ENCODE peak calls at places on chromosome 5, in eight cellular contexts. One of them, this sample, is unnamed.

GRCh38 chr5:120464627-120465280 is 654 bp downstream of the PRR16 start:
- DNase-seq in left ventricle myocardium inferior: peak
- DNase-seq in mesendoderm: peak
- DNase-seq in neural crest cell: peak
- DNase-seq in effector CD4-positive, alpha-beta T cell: no peak
- DNase-seq in DMS79: no peak
- DNase-seq in nephron progenitor cell: peak
- DNase-seq in NCI-H1092 treated with DMSO at 0.1 percent for 48 hours: no peak
- DNase-seq in this sample: no peak

GRCh38 chr5:77316871-77317661 is 106.6 kb downstream of the PDE8B start:
- DNase-seq in neural crest cell: no peak
- DNase-seq in nephron progenitor cell: no peak
- DNase-seq in left ventricle myocardium inferior: no peak
- DNase-seq in mesendoderm: no peak
- DNase-seq in effector CD4-positive, alpha-beta T cell: no peak
- DNase-seq in DMS79: no peak
- DNase-seq in NCI-H1092 treated with DMSO at 0.1 percent for 48 hours: no peak
- DNase-seq in this sample: no peak

GRCh38 chr5:142506046-142506445 is 179.8 kb downstream of the FGF1 start:
- DNase-seq in effector CD4-positive, alpha-beta T cell: no peak
- DNase-seq in NCI-H1092 treated with DMSO at 0.1 percent for 48 hours: no peak
- DNase-seq in nephron progenitor cell: no peak
- DNase-seq in DMS79: no peak
- DNase-seq in left ventricle myocardium inferior: no peak
- DNase-seq in neural crest cell: no peak
- DNase-seq in mesendoderm: no peak
- DNase-seq in this sample: no peak

GRCh38 chr5:14809369-14810144 is 62.0 kb downstream of the ANKH start:
- DNase-seq in left ventricle myocardium inferior: peak
- DNase-seq in mesendoderm: peak
- DNase-seq in nephron progenitor cell: no peak
- DNase-seq in DMS79: no peak
- DNase-seq in effector CD4-positive, alpha-beta T cell: peak
- DNase-seq in NCI-H1092 treated with DMSO at 0.1 percent for 48 hours: no peak
- DNase-seq in neural crest cell: no peak
- DNase-seq in this sample: no peak

GRCh38 chr5:172283020-172283861 is at the start of gene UBTD2:
- DNase-seq in effector CD4-positive, alpha-beta T cell: peak
- DNase-seq in mesendoderm: peak
- DNase-seq in left ventricle myocardium inferior: peak
- DNase-seq in NCI-H1092 treated with DMSO at 0.1 percent for 48 hours: peak
- DNase-seq in nephron progenitor cell: peak
- DNase-seq in DMS79: no peak
- DNase-seq in neural crest cell: peak
- DNase-seq in this sample: no peak

GRCh38 chr5:78912085-78912771 is 72.9 kb downstream of the ARSB start:
- DNase-seq in mesendoderm: no peak
- DNase-seq in DMS79: no peak
- DNase-seq in effector CD4-positive, alpha-beta T cell: no peak
- DNase-seq in NCI-H1092 treated with DMSO at 0.1 percent for 48 hours: peak
- DNase-seq in nephron progenitor cell: no peak
- DNase-seq in left ventricle myocardium inferior: no peak
- DNase-seq in neural crest cell: no peak
- DNase-seq in this sample: peak

GRCh38 chr5:95081500-95082355 is 203.2 kb downstream of the MCTP1 start:
- DNase-seq in left ventricle myocardium inferior: peak
- DNase-seq in DMS79: no peak
- DNase-seq in nephron progenitor cell: no peak
- DNase-seq in NCI-H1092 treated with DMSO at 0.1 percent for 48 hours: no peak
- DNase-seq in effector CD4-positive, alpha-beta T cell: no peak
- DNase-seq in neural crest cell: no peak
- DNase-seq in mesendoderm: peak
- DNase-seq in this sample: no peak

GRCh38 chr5:141330299-141331080 is at the start of gene PCDHGA1:
- DNase-seq in neural crest cell: no peak
- DNase-seq in left ventricle myocardium inferior: no peak
- DNase-seq in nephron progenitor cell: no peak
- DNase-seq in NCI-H1092 treated with DMSO at 0.1 percent for 48 hours: no peak
- DNase-seq in mesendoderm: peak
- DNase-seq in effector CD4-positive, alpha-beta T cell: no peak
- DNase-seq in DMS79: no peak
- DNase-seq in this sample: peak

GRCh38 chr5:54717870-54718269 is 200.3 kb downstream of the SNX18 start:
- DNase-seq in NCI-H1092 treated with DMSO at 0.1 percent for 48 hours: no peak
- DNase-seq in neural crest cell: no peak
- DNase-seq in DMS79: no peak
- DNase-seq in nephron progenitor cell: no peak
- DNase-seq in effector CD4-positive, alpha-beta T cell: no peak
- DNase-seq in mesendoderm: no peak
- DNase-seq in left ventricle myocardium inferior: no peak
- DNase-seq in this sample: no peak

GRCh38 chr5:31291323-31291854 is 97.9 kb downstream of the CDH6 start:
- DNase-seq in effector CD4-positive, alpha-beta T cell: no peak
- DNase-seq in neural crest cell: no peak
- DNase-seq in mesendoderm: peak
- DNase-seq in left ventricle myocardium inferior: no peak
- DNase-seq in nephron progenitor cell: no peak
- DNase-seq in NCI-H1092 treated with DMSO at 0.1 percent for 48 hours: no peak
- DNase-seq in DMS79: no peak
- DNase-seq in this sample: no peak

GRCh38 chr5:15533124-15533893 is 33.3 kb downstream of the FBXL7 start:
- DNase-seq in nephron progenitor cell: no peak
- DNase-seq in NCI-H1092 treated with DMSO at 0.1 percent for 48 hours: no peak
- DNase-seq in left ventricle myocardium inferior: no peak
- DNase-seq in DMS79: no peak
- DNase-seq in mesendoderm: no peak
- DNase-seq in effector CD4-positive, alpha-beta T cell: no peak
- DNase-seq in neural crest cell: no peak
- DNase-seq in this sample: no peak

GRCh38 chr5:126368239-126368812 is 54.9 kb upstream of the GRAMD2B start:
- DNase-seq in left ventricle myocardium inferior: no peak
- DNase-seq in neural crest cell: no peak
- DNase-seq in DMS79: no peak
- DNase-seq in NCI-H1092 treated with DMSO at 0.1 percent for 48 hours: no peak
- DNase-seq in mesendoderm: peak
- DNase-seq in effector CD4-positive, alpha-beta T cell: no peak
- DNase-seq in nephron progenitor cell: peak
- DNase-seq in this sample: no peak

GRCh38 chr5:156258934-156259333 is 68.0 kb upstream of the SGCD start:
- DNase-seq in mesendoderm: no peak
- DNase-seq in neural crest cell: no peak
- DNase-seq in DMS79: no peak
- DNase-seq in nephron progenitor cell: no peak
- DNase-seq in NCI-H1092 treated with DMSO at 0.1 percent for 48 hours: no peak
- DNase-seq in left ventricle myocardium inferior: no peak
- DNase-seq in effector CD4-positive, alpha-beta T cell: no peak
- DNase-seq in this sample: no peak

GRCh38 chr5:54387659-54388232 is 67.8 kb upstream of the HSPB3 start:
- DNase-seq in nephron progenitor cell: no peak
- DNase-seq in DMS79: no peak
- DNase-seq in left ventricle myocardium inferior: no peak
- DNase-seq in neural crest cell: no peak
- DNase-seq in NCI-H1092 treated with DMSO at 0.1 percent for 48 hours: no peak
- DNase-seq in effector CD4-positive, alpha-beta T cell: no peak
- DNase-seq in mesendoderm: no peak
- DNase-seq in this sample: peak

GRCh38 chr5:132003982-132004381 is 7.5 kb downstream of the ACSL6 start:
- DNase-seq in left ventricle myocardium inferior: no peak
- DNase-seq in mesendoderm: no peak
- DNase-seq in DMS79: no peak
- DNase-seq in neural crest cell: no peak
- DNase-seq in NCI-H1092 treated with DMSO at 0.1 percent for 48 hours: no peak
- DNase-seq in effector CD4-positive, alpha-beta T cell: no peak
- DNase-seq in nephron progenitor cell: no peak
- DNase-seq in this sample: no peak

GRCh38 chr5:170315154-170315553 is 17.6 kb upstream of the LCP2 start:
- DNase-seq in left ventricle myocardium inferior: peak
- DNase-seq in NCI-H1092 treated with DMSO at 0.1 percent for 48 hours: no peak
- DNase-seq in neural crest cell: peak
- DNase-seq in effector CD4-positive, alpha-beta T cell: no peak
- DNase-seq in nephron progenitor cell: peak
- DNase-seq in mesendoderm: no peak
- DNase-seq in DMS79: no peak
- DNase-seq in this sample: no peak

GRCh38 chr5:150155258-150156032 is at the start of gene PDGFRB:
- DNase-seq in left ventricle myocardium inferior: peak
- DNase-seq in effector CD4-positive, alpha-beta T cell: no peak
- DNase-seq in mesendoderm: peak
- DNase-seq in nephron progenitor cell: peak
- DNase-seq in neural crest cell: peak
- DNase-seq in NCI-H1092 treated with DMSO at 0.1 percent for 48 hours: no peak
- DNase-seq in DMS79: no peak
- DNase-seq in this sample: peak

GRCh38 chr5:76082790-76083554 is at the start of gene SV2C:
- DNase-seq in nephron progenitor cell: peak
- DNase-seq in mesendoderm: peak
- DNase-seq in effector CD4-positive, alpha-beta T cell: no peak
- DNase-seq in NCI-H1092 treated with DMSO at 0.1 percent for 48 hours: no peak
- DNase-seq in DMS79: no peak
- DNase-seq in left ventricle myocardium inferior: no peak
- DNase-seq in neural crest cell: peak
- DNase-seq in this sample: peak

GRCh38 chr5:96863949-96864649 is 12.2 kb upstream of the ERAP2 start:
- DNase-seq in left ventricle myocardium inferior: no peak
- DNase-seq in DMS79: no peak
- DNase-seq in NCI-H1092 treated with DMSO at 0.1 percent for 48 hours: peak
- DNase-seq in mesendoderm: no peak
- DNase-seq in neural crest cell: no peak
- DNase-seq in nephron progenitor cell: no peak
- DNase-seq in effector CD4-positive, alpha-beta T cell: no peak
- DNase-seq in this sample: no peak

GRCh38 chr5:113510836-113511451 is 2.5 kb upstream of the YTHDC2 start:
- DNase-seq in neural crest cell: no peak
- DNase-seq in nephron progenitor cell: no peak
- DNase-seq in effector CD4-positive, alpha-beta T cell: no peak
- DNase-seq in mesendoderm: no peak
- DNase-seq in left ventricle myocardium inferior: no peak
- DNase-seq in NCI-H1092 treated with DMSO at 0.1 percent for 48 hours: peak
- DNase-seq in DMS79: no peak
- DNase-seq in this sample: peak

GRCh38 chr5:181246276-181247050 is 2.8 kb upstream of the RACK1 start:
- DNase-seq in nephron progenitor cell: peak
- DNase-seq in effector CD4-positive, alpha-beta T cell: peak
- DNase-seq in neural crest cell: peak
- DNase-seq in mesendoderm: peak
- DNase-seq in NCI-H1092 treated with DMSO at 0.1 percent for 48 hours: no peak
- DNase-seq in DMS79: no peak
- DNase-seq in left ventricle myocardium inferior: peak
- DNase-seq in this sample: no peak

GRCh38 chr5:154758977-154759376 is 3.8 kb downstream of the LARP1 start:
- DNase-seq in nephron progenitor cell: no peak
- DNase-seq in DMS79: no peak
- DNase-seq in NCI-H1092 treated with DMSO at 0.1 percent for 48 hours: no peak
- DNase-seq in left ventricle myocardium inferior: no peak
- DNase-seq in mesendoderm: no peak
- DNase-seq in effector CD4-positive, alpha-beta T cell: no peak
- DNase-seq in neural crest cell: no peak
- DNase-seq in this sample: no peak

This sample was measured in COR-L47.